ENCODE peak calls at places on chromosome 11, in ten cellular contexts. V, I, B, S, X, H, G, Z, J and U are unnamed samples.

GRCh38 chr11:8384199-8384821 is 120.6 kb upstream of the LMO1 start:
- DNase-seq in V (no peak), I (no peak), B (peak; percentile 87), S (peak; percentile 61), X (peak; percentile 73), H (peak; percentile 48), G (no peak), Z (no peak), J (no peak), U (no peak)

GRCh38 chr11:129861702-129862107 is 33.7 kb downstream of the NFRKB start:
- DNase-seq in V (peak; percentile 55), I (peak; percentile 84), B (no peak), S (peak; percentile 89), X (peak; percentile 85), H (peak; percentile 62), G (no peak), Z (peak; percentile 88), J (no peak), U (peak; percentile 88)

GRCh38 chr11:376531-377173 is 7.4 kb downstream of the B4GALNT4 start:
- DNase-seq in V (no peak), I (no peak), B (no peak), S (no peak), X (no peak), H (no peak), G (no peak), Z (no peak), J (no peak), U (no peak)

GRCh38 chr11:46279393-46280099 is 2.1 kb downstream of the CREB3L1 start:
- DNase-seq in V (peak; percentile 78), I (no peak), B (no peak), S (no peak), X (no peak), H (peak; percentile 76), G (no peak), Z (peak; percentile 79), J (no peak), U (no peak)

GRCh38 chr11:86438685-86439084 is 64.0 kb downstream of the CCDC81 start:
- DNase-seq in V (no peak), I (no peak), B (no peak), S (no peak), X (no peak), H (no peak), G (no peak), Z (peak; percentile 60), J (no peak), U (no peak)

GRCh38 chr11:4769838-4770237 is at the start of gene OR51F1:
- DNase-seq in V (no peak), I (no peak), B (no peak), S (no peak), X (no peak), H (no peak), G (no peak), Z (no peak), J (no peak), U (no peak)

GRCh38 chr11:63616953-63617352 is 2.7 kb upstream of the PLAAT3 start:
- DNase-seq in V (no peak), I (no peak), B (no peak), S (no peak), X (no peak), H (no peak), G (no peak), Z (no peak), J (no peak), U (no peak)

GRCh38 chr11:124202951-124203350 is 19.8 kb downstream of the OR10D3 start:
- DNase-seq in V (no peak), I (no peak), B (no peak), S (no peak), X (no peak), H (no peak), G (no peak), Z (no peak), J (no peak), U (no peak)

GRCh38 chr11:60878245-60879101 is 11.1 kb downstream of the ZP1 start:
- DNase-seq in V (no peak), I (no peak), B (no peak), S (no peak), X (no peak), H (no peak), G (no peak), Z (no peak), J (no peak), U (no peak)

GRCh38 chr11:96112192-96113099 is 188.5 kb upstream of the MTMR2 start:
- DNase-seq in V (no peak), I (no peak), B (no peak), S (no peak), X (no peak), H (no peak), G (no peak), Z (peak; percentile 50), J (no peak), U (no peak)

GRCh38 chr11:128506384-128506783 is 81.0 kb downstream of the ETS1 start:
- DNase-seq in V (no peak), I (no peak), B (no peak), S (no peak), X (no peak), H (no peak), G (no peak), Z (no peak), J (no peak), U (no peak)

GRCh38 chr11:128503231-128503991 is 83.9 kb downstream of the ETS1 start:
- DNase-seq in V (no peak), I (no peak), B (no peak), S (no peak), X (no peak), H (no peak), G (no peak), Z (peak; percentile 89), J (no peak), U (peak; percentile 88)

GRCh38 chr11:128506999-128507591 is 80.3 kb downstream of the ETS1 start:
- DNase-seq in V (peak; percentile 68), I (peak; percentile 72), B (no peak), S (peak; percentile 77), X (peak; percentile 62), H (peak; percentile 87), G (peak; percentile 48), Z (peak; percentile 97), J (no peak), U (peak; percentile 95)

GRCh38 chr11:128504489-128504888 is 82.9 kb downstream of the ETS1 start:
- DNase-seq in V (no peak), I (no peak), B (no peak), S (no peak), X (no peak), H (no peak), G (no peak), Z (peak; percentile 46), J (no peak), U (no peak)

DNA sequence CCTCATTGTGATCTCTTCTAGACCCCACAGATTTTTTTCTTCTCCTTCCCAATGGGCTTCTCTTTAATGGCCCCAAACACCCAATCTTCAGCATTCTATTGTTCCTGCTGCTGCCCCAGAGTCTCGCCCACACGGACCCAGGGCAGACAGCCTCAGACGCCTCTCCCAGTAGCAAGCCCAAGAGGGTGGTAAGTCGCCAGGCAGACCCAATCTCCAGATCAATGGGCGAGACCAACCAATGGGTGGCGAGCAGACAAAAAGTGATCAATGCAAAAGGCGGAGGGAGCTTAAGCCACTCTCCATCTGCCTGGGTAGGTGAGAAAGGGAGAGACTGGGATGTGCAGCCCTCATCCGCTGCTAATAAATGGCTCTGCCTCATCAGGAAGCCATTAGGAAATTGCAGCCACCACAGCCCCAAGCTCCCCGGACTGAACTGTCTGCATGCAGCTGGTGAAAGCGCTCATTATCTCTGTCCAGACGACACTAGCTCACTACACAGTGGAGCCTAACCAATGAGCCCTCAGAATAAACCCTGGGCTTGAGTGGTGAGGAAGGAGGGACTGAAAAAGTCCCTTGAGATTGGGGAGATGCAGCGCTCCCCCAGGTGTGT is 81.8 kb downstream of the ETS1 start:
- DNase-seq in V (no peak), I (no peak), B (no peak), S (no peak), X (no peak), H (no peak), G (no peak), Z (no peak), J (no peak), U (no peak)
- H3K4me3 ChIP-seq in V (no peak overlapping the region), I (no peak overlapping the region), B (no peak overlapping the region), S (no peak overlapping the region), X (no peak overlapping the region), H (no peak overlapping the region), G (no peak overlapping the region), Z (no peak overlapping the region), J (peak overlapping the region; percentile 36), U (no peak overlapping the region)

GRCh38 chr11:32353884-32354283 is 81.5 kb downstream of the WT1 start:
- DNase-seq in V (no peak), I (no peak), B (no peak), S (no peak), X (no peak), H (peak; percentile 42), G (no peak), Z (no peak), J (no peak), U (no peak)
- TF ChIP-seq CTCF in V (no peak), I (no peak), B (no peak), S (no peak), X (no peak), H (no peak), G (no peak), Z (no peak), J (no peak), U (no peak)

GRCh38 chr11:2890466-2891241 is 5.1 kb upstream of the CDKN1C start:
- DNase-seq in V (peak; percentile 95), I (no peak), B (no peak), S (no peak), X (no peak), H (peak; percentile 95), G (no peak), Z (peak; percentile 46), J (no peak), U (no peak)

GRCh38 chr11:2889399-2890273 is 4.1 kb upstream of the CDKN1C start:
- DNase-seq in V (no peak), I (no peak), B (no peak), S (no peak), X (no peak), H (no peak), G (no peak), Z (no peak), J (no peak), U (no peak)

GRCh38 chr11:2892215-2893020 is 6.8 kb upstream of the CDKN1C start:
- DNase-seq in V (peak; percentile 79), I (peak; percentile 74), B (peak; percentile 53), S (peak; percentile 58), X (peak; percentile 88), H (peak; percentile 60), G (no peak), Z (peak; percentile 59), J (peak; percentile 40), U (no peak)

GRCh38 chr11:2891901-2892214 is 6.3 kb upstream of the CDKN1C start:
- DNase-seq in V (peak; percentile 81), I (no peak), B (no peak), S (peak; percentile 48), X (no peak), H (peak; percentile 75), G (no peak), Z (no peak), J (no peak), U (no peak)

GRCh38 chr11:2891291-2891690 is 5.7 kb upstream of the CDKN1C start:
- DNase-seq in V (peak; percentile 50), I (no peak), B (no peak), S (no peak), X (peak; percentile 53), H (no peak), G (no peak), Z (peak; percentile 17), J (no peak), U (no peak)
- H3K4me3 ChIP-seq in V (no peak overlapping the region), I (no peak overlapping the region), B (no peak overlapping the region), S (no peak overlapping the region), X (no peak overlapping the region), H (no peak overlapping the region), G (no peak overlapping the region), Z (no peak overlapping the region), J (peak overlapping the region; percentile 48), U (no peak overlapping the region)

GRCh38 chr11:45097721-45098493 is 48.5 kb upstream of the PRDM11 start:
- DNase-seq in V (peak; percentile 55), I (no peak), B (peak; percentile 67), S (peak; percentile 56), X (peak; percentile 92), H (peak; percentile 63), G (no peak), Z (peak; percentile 39), J (no peak), U (no peak)
- TF ChIP-seq CTCF in V (no peak), I (no peak), B (no peak), S (no peak), X (no peak), H (no peak), G (no peak), Z (no peak), J (no peak), U (no peak)